ENCODE peak calls at places on chromosomes 2 and 18, in five cellular contexts. M is tibial nerve, E is WERI-Rb-1, W is astrocyte, Q is PC-3. K is an unnamed sample.

GRCh38 chr2:143717053-143717452 is 587.8 kb downstream of the ARHGAP15 start:
- DNase-seq in M (no peak), E (no peak), W (no peak), Q (no peak), K (no peak)

GRCh38 chr2:50849205-50849604 is 182.7 kb downstream of the NRXN1 start:
- DNase-seq in M (no peak), E (no peak), W (no peak), Q (no peak), K (no peak)

GRCh38 chr2:170930132-170931109 is 1.4 kb downstream of the GORASP2 start:
- DNase-seq in M (no peak), E (peak; percentile 53), W (peak; percentile 22), Q (peak; percentile 64), K (peak; percentile 60)

GRCh38 chr2:198762456-198762855 is 695.3 kb downstream of the SATB2 start:
- DNase-seq in M (no peak), E (no peak), W (peak; percentile 21), Q (no peak), K (no peak)

GRCh38 chr18:43277164-43277600 is at the start of gene SYT4:
- DNase-seq in M (no peak), E (peak; percentile 84), W (peak; percentile 62), Q (peak; percentile 7), K (peak; percentile 45)

GRCh38 chr18:22229456-22230124 is 60.2 kb downstream of the GATA6 start:
- DNase-seq in M (no peak), E (no peak), W (no peak), Q (no peak), K (no peak)

GRCh38 chr2:236177604-236177966 is 9.4 kb upstream of the GBX2 start:
- DNase-seq in M (no peak), E (peak; percentile 82), W (no peak), Q (peak; percentile 49), K (no peak)

GRCh38 chr2:24907106-24907505 is 12.9 kb downstream of the ADCY3 start:
- DNase-seq in M (no peak), E (no peak), W (no peak), Q (no peak), K (peak; percentile 19)

GRCh38 chr18:77098033-77098432 is 34.5 kb downstream of the MBP start:
- DNase-seq in M (no peak), E (no peak), W (peak; percentile 53), Q (no peak), K (peak; percentile 56)

GRCh38 chr2:168613510-168613909 is 157.4 kb downstream of the CERS6 start:
- DNase-seq in M (no peak), E (no peak), W (no peak), Q (no peak), K (peak; percentile 87)

GRCh38 chr2:3604207-3604877 is 9.4 kb downstream of the COLEC11 start:
- DNase-seq in M (no peak), E (no peak), W (no peak), Q (no peak), K (no peak)

GRCh38 chr18:63299837-63300787 is 19.5 kb downstream of the BCL2 start:
- DNase-seq in M (no peak), E (no peak), W (peak; percentile 80), Q (no peak), K (no peak)

GRCh38 chr2:110678457-110679336 is 834 bp upstream of the BUB1 start:
- DNase-seq in M (no peak), E (peak; percentile 13), W (peak; percentile 13), Q (peak; percentile 15), K (peak; percentile 8)

GRCh38 chr18:23539298-23539697 is 36.0 kb downstream of the RMC1 start:
- DNase-seq in M (no peak), E (no peak), W (no peak), Q (no peak), K (no peak)

GRCh38 chr18:37452015-37452414 is 113.6 kb downstream of the CELF4 start:
- DNase-seq in M (no peak), E (no peak), W (no peak), Q (no peak), K (no peak)

GRCh38 chr2:219269362-219270054 is 9.7 kb upstream of the DNAJB2 start:
- DNase-seq in M (no peak), E (no peak), W (no peak), Q (no peak), K (peak; percentile 84)

GRCh38 chr18:76416935-76417334 is 78.1 kb downstream of the ZNF516 start:
- DNase-seq in M (no peak), E (no peak), W (peak; percentile 48), Q (no peak), K (no peak)

GRCh38 chr18:32707153-32707552 is 65.7 kb downstream of the KLHL14 start:
- DNase-seq in M (no peak), E (no peak), W (no peak), Q (no peak), K (peak; percentile 49)

GRCh38 chr18:21760321-21760720 is 19.7 kb downstream of the MIB1 start:
- DNase-seq in M (no peak), E (no peak), W (peak; percentile 70), Q (no peak), K (no peak)

GRCh38 chr2:130798472-130799221 is 38.1 kb upstream of the ARHGEF4 start:
- DNase-seq in M (no peak), E (no peak), W (no peak), Q (no peak), K (peak; percentile 26)

GRCh38 chr2:28680657-28681056 is 71.0 kb upstream of the PPP1CB start:
- DNase-seq in M (no peak), E (no peak), W (no peak), Q (no peak), K (no peak)

GRCh38 chr18:56168049-56168781 is 470.2 kb downstream of the TXNL1 start:
- DNase-seq in M (no peak), E (no peak), W (peak; percentile 84), Q (peak; percentile 92), K (peak; percentile 69)

GRCh38 chr2:26840937-26841610 is 6.9 kb upstream of the DPYSL5 start:
- DNase-seq in M (no peak), E (peak; percentile 52), W (no peak), Q (peak; percentile 48), K (peak; percentile 37)

GRCh38 chr2:209970271-209970670 is 32.2 kb upstream of the RPE start:
- DNase-seq in M (no peak), E (no peak), W (no peak), Q (no peak), K (no peak)

GRCh38 chr2:30492619-30493018 is 45.6 kb downstream of the LCLAT1 start:
- DNase-seq in M (no peak), E (no peak), W (no peak), Q (peak; percentile 30), K (no peak)

GRCh38 chr2:46270384-46270783 is 26.8 kb upstream of the EPAS1 start:
- DNase-seq in M (no peak), E (no peak), W (peak; percentile 67), Q (no peak), K (peak; percentile 41)

GRCh38 chr2:95351080-95351915 is 51.2 kb upstream of the FAHD2A start:
- DNase-seq in M (no peak), E (no peak), W (no peak), Q (no peak), K (no peak)

GRCh38 chr18:47985837-47986236 is 55.4 kb upstream of the SMAD2 start:
- DNase-seq in M (no peak), E (no peak), W (no peak), Q (no peak), K (no peak)

GRCh38 chr18:65415167-65415566 is 335.6 kb upstream of the CDH7 start:
- DNase-seq in M (no peak), E (no peak), W (no peak), Q (peak; percentile 86), K (peak; percentile 35)

GRCh38 chr18:33372442-33372841 is 68.1 kb downstream of the CCDC178 start:
- DNase-seq in M (no peak), E (no peak), W (peak; percentile 3), Q (no peak), K (no peak)

GRCh38 chr18:76859474-76860339 is 37.4 kb downstream of the ZNF236 start:
- DNase-seq in M (no peak), E (no peak), W (no peak), Q (no peak), K (no peak)

GRCh38 chr2:174680221-174680620 is 82.6 kb upstream of the WIPF1 start:
- DNase-seq in M (no peak), E (no peak), W (no peak), Q (no peak), K (no peak)
- H3K27me3 ChIP-seq in M (no peaks in the 10 kb centered on the region), E (peaks cover 17% of the 10 kb centered on the region), W (no peaks in the 10 kb centered on the region), Q (peaks cover 65% of the 10 kb centered on the region), K (peaks cover 2% of the 10 kb centered on the region)

DNA sequence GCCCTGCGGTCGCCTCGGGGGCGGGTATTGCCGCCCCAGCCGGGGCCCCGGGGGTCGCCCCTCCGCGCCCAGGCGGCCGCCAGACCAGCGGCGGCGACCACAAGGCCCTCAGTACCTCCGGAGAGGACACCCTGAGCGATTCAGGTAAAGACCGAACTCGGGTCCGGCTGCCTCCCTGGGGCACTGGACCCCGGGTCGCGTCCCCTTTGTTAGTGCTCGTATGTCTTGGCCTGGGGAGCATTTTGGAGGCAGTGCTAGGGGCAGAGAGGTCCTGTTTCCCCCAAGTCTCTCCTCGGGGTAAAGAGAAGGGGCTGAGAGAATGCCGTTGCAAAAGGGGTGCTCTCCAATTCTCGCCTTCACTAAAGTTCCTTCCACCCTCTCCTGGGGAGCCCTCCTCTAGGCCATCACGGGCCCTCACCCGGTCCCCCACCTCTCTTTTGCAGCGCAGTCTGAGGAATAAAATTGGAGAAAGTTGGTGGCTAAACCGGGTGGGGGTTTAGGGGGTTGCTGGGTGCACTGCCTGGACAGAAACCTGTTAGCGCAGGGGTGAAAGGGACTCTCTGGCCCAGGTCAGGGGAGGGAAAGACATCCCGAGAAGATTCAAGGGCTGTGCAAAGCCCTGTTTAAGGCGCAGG is 2.5 kb downstream of the MYCN start:
- DNase-seq in M (no peak), E (peak; percentile 49), W (no peak), Q (no peak), K (no peak)
- H3K4me3 ChIP-seq in M (peak overlapping the region; percentile 43), E (peak overlapping the region; percentile 67), W (no peak overlapping the region), Q (no peak overlapping the region), K (no peak overlapping the region)

GRCh38 chr2:112004246-112004645 is 50.8 kb upstream of the TMEM87B start:
- DNase-seq in M (peak; percentile 17), E (no peak), W (no peak), Q (no peak), K (no peak)

GRCh38 chr2:112003585-112003984 is 51.5 kb upstream of the TMEM87B start:
- DNase-seq in M (no peak), E (no peak), W (no peak), Q (no peak), K (no peak)

GRCh38 chr2:112005391-112006075 is 49.5 kb upstream of the TMEM87B start:
- DNase-seq in M (no peak), E (no peak), W (no peak), Q (no peak), K (peak; percentile 13)

GRCh38 chr2:112008910-112009485 is 46.1 kb upstream of the TMEM87B start:
- DNase-seq in M (no peak), E (no peak), W (no peak), Q (no peak), K (no peak)

DNA sequence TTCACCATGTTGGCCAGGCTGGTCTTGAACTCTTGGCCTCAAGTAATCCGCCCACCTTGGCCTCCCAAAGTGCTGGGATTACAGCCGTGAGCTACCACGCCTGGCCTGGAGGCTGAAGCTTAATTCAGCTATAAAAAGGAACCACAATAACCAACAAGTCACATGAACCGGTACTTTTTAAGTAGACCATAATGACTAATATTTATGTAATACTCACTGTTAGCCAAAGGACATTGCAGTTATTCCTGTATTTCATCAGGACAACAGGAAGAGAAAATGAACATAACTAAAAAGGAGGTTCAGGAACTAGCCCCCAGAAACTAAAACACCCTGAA is 49.0 kb upstream of the TMEM87B start:
- DNase-seq in M (no peak), E (no peak), W (peak; percentile 36), Q (peak; percentile 82), K (peak; percentile 90)
- H3K36me3 ChIP-seq in M (peaks cover 31% of the 10 kb centered on the region), E (no peaks in the 10 kb centered on the region), W (no peaks in the 10 kb centered on the region), Q (no peaks in the 10 kb centered on the region), K (no peaks in the 10 kb centered on the region)

GRCh38 chr2:240747256-240747655 is 55.6 kb downstream of the AQP12A start:
- DNase-seq in M (no peak), E (no peak), W (no peak), Q (no peak), K (no peak)
- H3K27me3 ChIP-seq in M (no peaks in the 10 kb centered on the region), E (no peaks in the 10 kb centered on the region), W (no peaks in the 10 kb centered on the region), Q (no peaks in the 10 kb centered on the region), K (no peaks in the 10 kb centered on the region)

K was measured in bronchial epithelial cell.